ENCODE peak calls at places on chromosomes 7 and 10, in ten cellular contexts. One of them, this sample, is unnamed.

GRCh38 chr7:44311561-44312495 is 13.6 kb downstream of the CAMK2B start:
- DNase-seq in astrocyte: no peak
- DNase-seq in testis: peak; percentile 7
- DNase-seq in NCI-H345: no peak
- DNase-seq in CD8-positive, alpha-beta memory T cell: no peak
- DNase-seq in astrocyte of the spinal cord: no peak
- DNase-seq in stomach: peak; percentile 14
- DNase-seq in skeletal muscle cell: no peak
- DNase-seq in H7: peak; percentile 37
- DNase-seq in AG09319: no peak
- DNase-seq in this sample: peak; percentile 31

GRCh38 chr7:107173191-107173590 is 4.4 kb downstream of the HBP1 start:
- DNase-seq in astrocyte: no peak
- DNase-seq in testis: no peak
- DNase-seq in NCI-H345: no peak
- DNase-seq in CD8-positive, alpha-beta memory T cell: no peak
- DNase-seq in astrocyte of the spinal cord: no peak
- DNase-seq in stomach: no peak
- DNase-seq in skeletal muscle cell: no peak
- DNase-seq in H7: peak; percentile 15
- DNase-seq in AG09319: no peak
- DNase-seq in this sample: no peak

GRCh38 chr10:31061941-31062340 is 30.3 kb upstream of the ZNF438 start:
- DNase-seq in astrocyte: no peak
- DNase-seq in testis: no peak
- DNase-seq in NCI-H345: no peak
- DNase-seq in CD8-positive, alpha-beta memory T cell: no peak
- DNase-seq in astrocyte of the spinal cord: no peak
- DNase-seq in stomach: no peak
- DNase-seq in skeletal muscle cell: no peak
- DNase-seq in H7: no peak
- DNase-seq in AG09319: no peak
- DNase-seq in this sample: no peak

GRCh38 chr10:43262043-43262901 is 4.6 kb downstream of the RASGEF1A start:
- DNase-seq in astrocyte: no peak
- DNase-seq in testis: no peak
- DNase-seq in NCI-H345: no peak
- DNase-seq in CD8-positive, alpha-beta memory T cell: peak; percentile 1
- DNase-seq in astrocyte of the spinal cord: no peak
- DNase-seq in stomach: no peak
- DNase-seq in skeletal muscle cell: no peak
- DNase-seq in H7: peak; percentile 92
- DNase-seq in AG09319: no peak
- DNase-seq in this sample: peak; percentile 65

GRCh38 chr10:137606-138005 is 2.4 kb downstream of the ZMYND11 start:
- DNase-seq in astrocyte: peak; percentile 36
- DNase-seq in testis: no peak
- DNase-seq in NCI-H345: no peak
- DNase-seq in CD8-positive, alpha-beta memory T cell: no peak
- DNase-seq in astrocyte of the spinal cord: peak; percentile 53
- DNase-seq in stomach: no peak
- DNase-seq in skeletal muscle cell: no peak
- DNase-seq in H7: no peak
- DNase-seq in AG09319: no peak
- DNase-seq in this sample: no peak

GRCh38 chr10:77943086-77943901 is 16.7 kb upstream of the DLG5 start:
- DNase-seq in astrocyte: peak; percentile 82
- DNase-seq in testis: no peak
- DNase-seq in NCI-H345: no peak
- DNase-seq in CD8-positive, alpha-beta memory T cell: no peak
- DNase-seq in astrocyte of the spinal cord: peak; percentile 73
- DNase-seq in stomach: no peak
- DNase-seq in skeletal muscle cell: peak; percentile 83
- DNase-seq in H7: no peak
- DNase-seq in AG09319: no peak
- DNase-seq in this sample: peak; percentile 89

GRCh38 chr7:111953611-111954010 is 252.6 kb downstream of the DOCK4 start:
- DNase-seq in astrocyte: no peak
- DNase-seq in testis: peak; percentile 24
- DNase-seq in NCI-H345: peak; percentile 33
- DNase-seq in CD8-positive, alpha-beta memory T cell: no peak
- DNase-seq in astrocyte of the spinal cord: no peak
- DNase-seq in stomach: no peak
- DNase-seq in skeletal muscle cell: no peak
- DNase-seq in H7: peak; percentile 10
- DNase-seq in AG09319: no peak
- DNase-seq in this sample: peak; percentile 58

GRCh38 chr7:13990319-13990983 is 985 bp upstream of the ETV1 start:
- DNase-seq in astrocyte: peak; percentile 62
- DNase-seq in testis: peak; percentile 53
- DNase-seq in NCI-H345: peak; percentile 87
- DNase-seq in CD8-positive, alpha-beta memory T cell: peak; percentile 13
- DNase-seq in astrocyte of the spinal cord: peak; percentile 72
- DNase-seq in stomach: peak; percentile 37
- DNase-seq in skeletal muscle cell: no peak
- DNase-seq in H7: peak; percentile 41
- DNase-seq in AG09319: no peak
- DNase-seq in this sample: peak; percentile 94

GRCh38 chr7:8070451-8071180 is 102.0 kb downstream of the GLCCI1 start:
- DNase-seq in astrocyte: no peak
- DNase-seq in testis: no peak
- DNase-seq in NCI-H345: no peak
- DNase-seq in CD8-positive, alpha-beta memory T cell: no peak
- DNase-seq in astrocyte of the spinal cord: no peak
- DNase-seq in stomach: no peak
- DNase-seq in skeletal muscle cell: no peak
- DNase-seq in H7: no peak
- DNase-seq in AG09319: no peak
- DNase-seq in this sample: no peak

GRCh38 chr10:21494221-21495001 is 31.1 kb downstream of the SKIDA1 start:
- DNase-seq in astrocyte: no peak
- DNase-seq in testis: peak; percentile 56
- DNase-seq in NCI-H345: no peak
- DNase-seq in CD8-positive, alpha-beta memory T cell: no peak
- DNase-seq in astrocyte of the spinal cord: peak; percentile 68
- DNase-seq in stomach: no peak
- DNase-seq in skeletal muscle cell: no peak
- DNase-seq in H7: peak; percentile 77
- DNase-seq in AG09319: no peak
- DNase-seq in this sample: peak; percentile 78

GRCh38 chr10:103836776-103837344 is 18.5 kb downstream of the SH3PXD2A start:
- DNase-seq in astrocyte: no peak
- DNase-seq in testis: no peak
- DNase-seq in NCI-H345: no peak
- DNase-seq in CD8-positive, alpha-beta memory T cell: no peak
- DNase-seq in astrocyte of the spinal cord: no peak
- DNase-seq in stomach: no peak
- DNase-seq in skeletal muscle cell: no peak
- DNase-seq in H7: no peak
- DNase-seq in AG09319: no peak
- DNase-seq in this sample: peak; percentile 63

GRCh38 chr10:76883596-76883995 is 754.0 kb downstream of the KCNMA1 start:
- DNase-seq in astrocyte: no peak
- DNase-seq in testis: no peak
- DNase-seq in NCI-H345: no peak
- DNase-seq in CD8-positive, alpha-beta memory T cell: no peak
- DNase-seq in astrocyte of the spinal cord: no peak
- DNase-seq in stomach: no peak
- DNase-seq in skeletal muscle cell: no peak
- DNase-seq in H7: no peak
- DNase-seq in AG09319: no peak
- DNase-seq in this sample: no peak

GRCh38 chr10:4131407-4132215 is 346.6 kb upstream of the KLF6 start:
- DNase-seq in astrocyte: peak; percentile 93
- DNase-seq in testis: no peak
- DNase-seq in NCI-H345: no peak
- DNase-seq in CD8-positive, alpha-beta memory T cell: no peak
- DNase-seq in astrocyte of the spinal cord: peak; percentile 96
- DNase-seq in stomach: no peak
- DNase-seq in skeletal muscle cell: peak; percentile 71
- DNase-seq in H7: no peak
- DNase-seq in AG09319: peak; percentile 73
- DNase-seq in this sample: no peak

GRCh38 chr10:52452600-52453493 is 138.8 kb downstream of the DKK1 start:
- DNase-seq in astrocyte: no peak
- DNase-seq in testis: no peak
- DNase-seq in NCI-H345: no peak
- DNase-seq in CD8-positive, alpha-beta memory T cell: no peak
- DNase-seq in astrocyte of the spinal cord: no peak
- DNase-seq in stomach: no peak
- DNase-seq in skeletal muscle cell: no peak
- DNase-seq in H7: no peak
- DNase-seq in AG09319: no peak
- DNase-seq in this sample: peak; percentile 46

GRCh38 chr7:35519971-35520809 is 174.7 kb downstream of the HERPUD2 start:
- DNase-seq in astrocyte: peak; percentile 20
- DNase-seq in testis: peak; percentile 87
- DNase-seq in NCI-H345: peak; percentile 79
- DNase-seq in CD8-positive, alpha-beta memory T cell: peak; percentile 19
- DNase-seq in astrocyte of the spinal cord: peak; percentile 65
- DNase-seq in stomach: peak; percentile 77
- DNase-seq in skeletal muscle cell: no peak
- DNase-seq in H7: peak; percentile 83
- DNase-seq in AG09319: peak; percentile 16
- DNase-seq in this sample: peak; percentile 88

GRCh38 chr7:136528329-136528728 is 340.1 kb upstream of the CHRM2 start:
- DNase-seq in astrocyte: peak; percentile 90
- DNase-seq in testis: no peak
- DNase-seq in NCI-H345: no peak
- DNase-seq in CD8-positive, alpha-beta memory T cell: no peak
- DNase-seq in astrocyte of the spinal cord: peak; percentile 87
- DNase-seq in stomach: no peak
- DNase-seq in skeletal muscle cell: peak; percentile 31
- DNase-seq in H7: no peak
- DNase-seq in AG09319: peak; percentile 20
- DNase-seq in this sample: no peak

GRCh38 chr7:67522504-67522903 is 525.9 kb downstream of the TYW1 start:
- DNase-seq in astrocyte: no peak
- DNase-seq in testis: no peak
- DNase-seq in NCI-H345: no peak
- DNase-seq in CD8-positive, alpha-beta memory T cell: no peak
- DNase-seq in astrocyte of the spinal cord: no peak
- DNase-seq in stomach: no peak
- DNase-seq in skeletal muscle cell: no peak
- DNase-seq in H7: no peak
- DNase-seq in AG09319: no peak
- DNase-seq in this sample: peak; percentile 57

GRCh38 chr10:47438857-47439474 is 44.9 kb downstream of the ANXA8 start:
- DNase-seq in astrocyte: peak; percentile 62
- DNase-seq in testis: peak; percentile 71
- DNase-seq in NCI-H345: peak; percentile 21
- DNase-seq in CD8-positive, alpha-beta memory T cell: no peak
- DNase-seq in astrocyte of the spinal cord: peak; percentile 74
- DNase-seq in stomach: peak; percentile 82
- DNase-seq in skeletal muscle cell: peak; percentile 20
- DNase-seq in H7: peak; percentile 68
- DNase-seq in AG09319: peak; percentile 31
- DNase-seq in this sample: peak; percentile 84

GRCh38 chr7:93442478-93443224 is 131.9 kb downstream of the CALCR start:
- DNase-seq in astrocyte: no peak
- DNase-seq in testis: peak; percentile 55
- DNase-seq in NCI-H345: peak; percentile 7
- DNase-seq in CD8-positive, alpha-beta memory T cell: no peak
- DNase-seq in astrocyte of the spinal cord: peak; percentile 14
- DNase-seq in stomach: peak; percentile 34
- DNase-seq in skeletal muscle cell: no peak
- DNase-seq in H7: peak; percentile 30
- DNase-seq in AG09319: no peak
- DNase-seq in this sample: peak; percentile 86

GRCh38 chr10:123021517-123021916 is 12.7 kb downstream of the ACADSB start:
- DNase-seq in astrocyte: no peak
- DNase-seq in testis: no peak
- DNase-seq in NCI-H345: no peak
- DNase-seq in CD8-positive, alpha-beta memory T cell: no peak
- DNase-seq in astrocyte of the spinal cord: peak; percentile 14
- DNase-seq in stomach: no peak
- DNase-seq in skeletal muscle cell: no peak
- DNase-seq in H7: no peak
- DNase-seq in AG09319: no peak
- DNase-seq in this sample: no peak

GRCh38 chr7:150448789-150449147 is 1.7 kb upstream of the GIMAP8 start:
- DNase-seq in astrocyte: peak; percentile 26
- DNase-seq in testis: peak; percentile 80
- DNase-seq in NCI-H345: peak; percentile 84
- DNase-seq in CD8-positive, alpha-beta memory T cell: peak; percentile 77
- DNase-seq in astrocyte of the spinal cord: peak; percentile 59
- DNase-seq in stomach: peak; percentile 82
- DNase-seq in skeletal muscle cell: peak; percentile 12
- DNase-seq in H7: peak; percentile 94
- DNase-seq in AG09319: no peak
- DNase-seq in this sample: peak; percentile 92

GRCh38 chr7:155298288-155298833 is 683 bp downstream of the INSIG1 start:
- DNase-seq in astrocyte: no peak
- DNase-seq in testis: no peak
- DNase-seq in NCI-H345: no peak
- DNase-seq in CD8-positive, alpha-beta memory T cell: peak; percentile 13
- DNase-seq in astrocyte of the spinal cord: no peak
- DNase-seq in stomach: no peak
- DNase-seq in skeletal muscle cell: no peak
- DNase-seq in H7: peak; percentile 65
- DNase-seq in AG09319: no peak
- DNase-seq in this sample: no peak

GRCh38 chr10:62792261-62792660 is 12.3 kb upstream of the ADO start:
- DNase-seq in astrocyte: no peak
- DNase-seq in testis: no peak
- DNase-seq in NCI-H345: no peak
- DNase-seq in CD8-positive, alpha-beta memory T cell: no peak
- DNase-seq in astrocyte of the spinal cord: no peak
- DNase-seq in stomach: no peak
- DNase-seq in skeletal muscle cell: no peak
- DNase-seq in H7: no peak
- DNase-seq in AG09319: no peak
- DNase-seq in this sample: no peak

GRCh38 chr10:49700997-49701396 is 21.5 kb downstream of the C10orf53 start:
- DNase-seq in astrocyte: no peak
- DNase-seq in testis: no peak
- DNase-seq in NCI-H345: peak; percentile 48
- DNase-seq in CD8-positive, alpha-beta memory T cell: no peak
- DNase-seq in astrocyte of the spinal cord: no peak
- DNase-seq in stomach: no peak
- DNase-seq in skeletal muscle cell: no peak
- DNase-seq in H7: peak; percentile 67
- DNase-seq in AG09319: no peak
- DNase-seq in this sample: peak; percentile 76

GRCh38 chr10:132410779-132411532 is 14.0 kb downstream of the PWWP2B start:
- DNase-seq in astrocyte: no peak
- DNase-seq in testis: no peak
- DNase-seq in NCI-H345: no peak
- DNase-seq in CD8-positive, alpha-beta memory T cell: no peak
- DNase-seq in astrocyte of the spinal cord: no peak
- DNase-seq in stomach: no peak
- DNase-seq in skeletal muscle cell: no peak
- DNase-seq in H7: no peak
- DNase-seq in AG09319: no peak
- DNase-seq in this sample: peak; percentile 43

GRCh38 chr10:122974034-122974433 is 6.2 kb upstream of the PSTK start:
- DNase-seq in astrocyte: no peak
- DNase-seq in testis: no peak
- DNase-seq in NCI-H345: peak; percentile 5
- DNase-seq in CD8-positive, alpha-beta memory T cell: no peak
- DNase-seq in astrocyte of the spinal cord: no peak
- DNase-seq in stomach: no peak
- DNase-seq in skeletal muscle cell: no peak
- DNase-seq in H7: no peak
- DNase-seq in AG09319: no peak
- DNase-seq in this sample: no peak

GRCh38 chr10:8596929-8597472 is 542.5 kb downstream of the GATA3 start:
- DNase-seq in astrocyte: peak; percentile 4
- DNase-seq in testis: no peak
- DNase-seq in NCI-H345: no peak
- DNase-seq in CD8-positive, alpha-beta memory T cell: no peak
- DNase-seq in astrocyte of the spinal cord: no peak
- DNase-seq in stomach: no peak
- DNase-seq in skeletal muscle cell: no peak
- DNase-seq in H7: no peak
- DNase-seq in AG09319: no peak
- DNase-seq in this sample: no peak

GRCh38 chr10:98374176-98374969 is 40.6 kb downstream of the PYROXD2 start:
- DNase-seq in astrocyte: peak; percentile 77
- DNase-seq in testis: no peak
- DNase-seq in NCI-H345: no peak
- DNase-seq in CD8-positive, alpha-beta memory T cell: no peak
- DNase-seq in astrocyte of the spinal cord: peak; percentile 68
- DNase-seq in stomach: no peak
- DNase-seq in skeletal muscle cell: peak; percentile 52
- DNase-seq in H7: no peak
- DNase-seq in AG09319: no peak
- DNase-seq in this sample: peak; percentile 80